ENCODE peak calls at places on chromosomes 11 and 22, in six cellular contexts. E is HCT116, X is PC-3, H is HepG2, S is mammary epithelial cell, O is IMR-90. T is an unnamed sample. For H4K20me1, the result is how much of the 10 kb centered on the place peaks cover.

GRCh38 chr11:119518746-119519382 is 95.9 kb upstream of the THY1 start:
- DNase-seq in E (no peak), X (peak), H (no peak), S (peak), O (peak), T (peak)

GRCh38 chr11:130162733-130163132 is 3.2 kb downstream of the ST14 start:
- DNase-seq in E (no peak), X (no peak), H (no peak), S (peak), O (no peak), T (no peak)

GRCh38 chr11:3218483-3219280 is at the start of gene MRGPRG:
- DNase-seq in E (no peak), X (no peak), H (no peak), S (no peak), O (no peak), T (no peak)

GRCh38 chr11:105227363-105227762 is 87.8 kb upstream of the CARD18 start:
- DNase-seq in E (no peak), X (no peak), H (no peak), S (no peak), O (no peak), T (no peak)

GRCh38 chr11:48087974-48088681 is 107.8 kb downstream of the PTPRJ start:
- DNase-seq in E (no peak), X (no peak), H (peak), S (no peak), O (no peak), T (no peak)

GRCh38 chr11:116835042-116835772 is 2.2 kb downstream of the APOA1 start:
- DNase-seq in E (no peak), X (no peak), H (no peak), S (no peak), O (no peak), T (no peak)

GRCh38 chr11:94853836-94854235 is 85.7 kb downstream of the AMOTL1 start:
- DNase-seq in E (no peak), X (no peak), H (no peak), S (no peak), O (no peak), T (no peak)

GRCh38 chr11:81907996-81908395 is 825.7 kb downstream of the FAM181B start:
- DNase-seq in E (no peak), X (no peak), H (no peak), S (no peak), O (no peak), T (no peak)

GRCh38 chr22:43749473-43749872 is 62.6 kb downstream of the EFCAB6 start:
- DNase-seq in E (no peak), X (no peak), H (no peak), S (no peak), O (no peak), T (no peak)

GRCh38 chr11:62217191-62217748 is 8.8 kb downstream of the SCGB2A1 start:
- DNase-seq in E (no peak), X (peak), H (peak), S (no peak), O (no peak), T (no peak)

GRCh38 chr11:10005955-10006525 is 288.0 kb downstream of the SBF2 start:
- DNase-seq in E (no peak), X (no peak), H (no peak), S (no peak), O (no peak), T (no peak)

GRCh38 chr22:48607901-48608650 is 1219.6 kb downstream of the BRD1 start:
- DNase-seq in E (no peak), X (no peak), H (no peak), S (no peak), O (no peak), T (no peak)

GRCh38 chr11:54558407-54558806 is 45.4 kb downstream of the OR4C46 start:
- DNase-seq in E (no peak), X (no peak), H (no peak), S (no peak), O (no peak), T (no peak)

GRCh38 chr11:96186806-96187205 is 156.2 kb downstream of the MAML2 start:
- DNase-seq in E (no peak), X (peak), H (no peak), S (peak), O (no peak), T (peak)

GRCh38 chr11:117649656-117650055 is 147.4 kb downstream of the DSCAML1 start:
- DNase-seq in E (no peak), X (no peak), H (no peak), S (no peak), O (no peak), T (no peak)

GRCh38 chr11:976431-977160 is 50.9 kb downstream of the AP2A2 start:
- DNase-seq in E (no peak), X (no peak), H (no peak), S (peak), O (no peak), T (no peak)

GRCh38 chr22:30830907-30831306 is 136.2 kb downstream of the OSBP2 start:
- DNase-seq in E (peak), X (peak), H (no peak), S (peak), O (peak), T (peak)

GRCh38 chr11:44952500-44953260 is 2.0 kb upstream of the TP53I11 start:
- DNase-seq in E (no peak), X (no peak), H (no peak), S (no peak), O (no peak), T (no peak)

GRCh38 chr11:11263238-11264030 is 89.6 kb downstream of the CSNK2A3 start:
- DNase-seq in E (no peak), X (peak), H (no peak), S (peak), O (peak), T (no peak)

GRCh38 chr11:61639816-61640443 is 40.3 kb upstream of the DAGLA start:
- DNase-seq in E (no peak), X (peak), H (no peak), S (peak), O (peak), T (no peak)

GRCh38 chr11:28268925-28269324 is 160.7 kb downstream of the METTL15 start:
- DNase-seq in E (no peak), X (no peak), H (no peak), S (no peak), O (no peak), T (no peak)

GRCh38 chr11:109864834-109865557 is 228.2 kb upstream of the ZC3H12C start:
- DNase-seq in E (no peak), X (no peak), H (no peak), S (peak), O (peak), T (no peak)

GRCh38 chr11:117300773-117301172 is 9.6 kb downstream of the BACE1-AS start:
- DNase-seq in E (no peak), X (no peak), H (no peak), S (no peak), O (no peak), T (no peak)

GRCh38 chr11:46144741-46145140 is 23.5 kb upstream of the PHF21A start:
- DNase-seq in E (no peak), X (no peak), H (no peak), S (no peak), O (no peak), T (no peak)

GRCh38 chr11:36222755-36223635 is 66.2 kb downstream of the COMMD9 start:
- DNase-seq in E (no peak), X (no peak), H (no peak), S (no peak), O (peak), T (no peak)

GRCh38 chr11:118929496-118930151 is 3.9 kb upstream of the BCL9L start:
- DNase-seq in E (peak), X (peak), H (peak), S (peak), O (peak), T (peak)

GRCh38 chr11:109641549-109641948 is 219.6 kb downstream of the C11orf87 start:
- DNase-seq in E (no peak), X (peak), H (peak), S (peak), O (peak), T (no peak)

GRCh38 chr11:1781593-1781975 is 17.9 kb upstream of the CTSD start:
- DNase-seq in E (no peak), X (no peak), H (no peak), S (no peak), O (no peak), T (no peak)

GRCh38 chr11:80424012-80424695 is 983.3 kb upstream of the TENM4 start:
- DNase-seq in E (no peak), X (no peak), H (no peak), S (no peak), O (no peak), T (no peak)

GRCh38 chr11:123062892-123063395 is 1.0 kb upstream of the HSPA8 start:
- DNase-seq in E (no peak), X (peak), H (no peak), S (no peak), O (peak), T (no peak)

GRCh38 chr11:131666006-131666405 is 295.6 kb downstream of the NTM start:
- DNase-seq in E (no peak), X (no peak), H (no peak), S (no peak), O (no peak), T (no peak)

GRCh38 chr11:19598456-19598855 is 114.2 kb upstream of the NAV2 start:
- DNase-seq in E (no peak), X (no peak), H (no peak), S (no peak), O (no peak), T (no peak)

GRCh38 chr11:65036931-65037330 is 4.1 kb upstream of the SAC3D1 start:
- DNase-seq in E (no peak), X (peak), H (no peak), S (no peak), O (no peak), T (no peak)

GRCh38 chr22:36922752-36923457 is 9.5 kb downstream of the CSF2RB start:
- DNase-seq in E (no peak), X (no peak), H (no peak), S (no peak), O (no peak), T (no peak)

GRCh38 chr22:36922097-36922608 is 8.7 kb downstream of the CSF2RB start:
- DNase-seq in E (no peak), X (no peak), H (no peak), S (no peak), O (no peak), T (no peak)

GRCh38 chr22:36923458-36923784 is 10.0 kb downstream of the CSF2RB start:
- DNase-seq in E (no peak), X (no peak), H (no peak), S (no peak), O (no peak), T (no peak)

GRCh38 chr22:36925388-36926290 is 12.2 kb downstream of the CSF2RB start:
- DNase-seq in E (no peak), X (peak), H (no peak), S (no peak), O (peak), T (peak)

DNA sequence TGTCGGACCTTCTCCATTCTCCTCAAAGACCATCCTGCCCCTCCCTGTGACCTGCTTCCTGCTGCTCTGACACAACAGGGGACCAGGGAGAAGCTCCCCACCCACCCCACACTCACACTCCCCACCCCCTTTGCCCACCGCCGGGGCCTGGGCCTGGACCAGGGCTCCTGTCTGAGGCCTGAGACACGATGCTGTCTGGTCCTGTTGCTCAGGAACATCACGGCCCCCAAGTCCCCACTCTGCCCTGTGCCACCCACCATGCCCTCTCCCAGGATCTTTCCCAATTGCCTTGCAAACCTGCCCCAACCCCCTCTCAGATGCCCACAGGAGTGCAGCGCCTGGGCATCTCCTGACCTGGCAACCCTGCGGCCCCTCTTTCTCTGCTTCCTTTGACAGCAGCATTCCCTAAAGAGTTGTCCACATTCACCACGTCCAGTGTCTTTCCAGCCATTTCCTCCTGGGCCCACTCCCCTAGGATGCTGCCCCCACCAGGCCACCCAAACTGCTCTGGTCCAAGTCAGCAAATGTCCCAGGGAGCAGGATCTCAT is 10.8 kb downstream of the CSF2RB start:
- DNase-seq in E (no peak), X (no peak), H (no peak), S (no peak), O (no peak), T (no peak)
- H4K20me1 ChIP-seq in E (under half), X (under half), H (under half), S (under half), O (under half), T (under half)

GRCh38 chr22:45709004-45709739 is 37.5 kb downstream of the ATXN10 start:
- DNase-seq in E (no peak), X (peak), H (peak), S (peak), O (peak), T (no peak)

GRCh38 chr22:45703758-45704157 is 32.1 kb downstream of the ATXN10 start:
- DNase-seq in E (no peak), X (no peak), H (no peak), S (peak), O (no peak), T (no peak)

GRCh38 chr22:45707605-45708004 is 36.0 kb downstream of the ATXN10 start:
- DNase-seq in E (no peak), X (no peak), H (no peak), S (no peak), O (no peak), T (no peak)

GRCh38 chr22:45708145-45708544 is 36.5 kb downstream of the ATXN10 start:
- DNase-seq in E (no peak), X (no peak), H (no peak), S (no peak), O (no peak), T (no peak)

GRCh38 chr22:45704648-45705047 is 33.0 kb downstream of the ATXN10 start:
- DNase-seq in E (no peak), X (no peak), H (no peak), S (no peak), O (no peak), T (no peak)
- H2AFZ ChIP-seq in E (no peak), X (no peak), H (no peak), S (no peak), O (no peak), T (no peak)

DNA sequence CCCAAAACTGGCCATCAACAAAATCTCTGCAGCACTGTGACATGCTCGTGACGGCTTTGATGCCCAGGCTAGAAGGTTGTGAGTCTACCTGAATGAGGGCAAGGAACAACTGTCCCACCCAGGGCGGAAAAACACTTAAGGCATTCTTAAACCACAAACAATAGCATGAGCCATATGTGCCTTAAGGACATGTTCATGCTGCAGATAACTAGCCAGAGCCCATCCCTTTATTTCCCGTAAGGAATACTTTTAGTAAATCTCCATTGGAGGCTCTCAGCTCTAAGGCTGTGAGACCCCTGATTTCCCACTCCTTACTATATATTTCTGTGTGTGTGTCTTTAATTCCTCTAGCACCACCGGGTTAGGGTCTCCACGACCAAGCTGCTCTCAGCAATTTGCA is 3.4 kb downstream of the CHORDC1 start:
- DNase-seq in E (no peak), X (no peak), H (no peak), S (no peak), O (no peak), T (no peak)
- H4K20me1 ChIP-seq in E (under half), X (under half), H (under half), S (under half), O (under half), T (half or more)

GRCh38 chr22:33598821-33599220 is 321.5 kb downstream of the LARGE1 start:
- DNase-seq in E (no peak), X (no peak), H (no peak), S (no peak), O (no peak), T (no peak)

GRCh38 chr22:33589297-33589696 is 331.0 kb downstream of the LARGE1 start:
- DNase-seq in E (no peak), X (no peak), H (no peak), S (no peak), O (no peak), T (no peak)

GRCh38 chr22:33591946-33592345 is 328.3 kb downstream of the LARGE1 start:
- DNase-seq in E (no peak), X (no peak), H (no peak), S (no peak), O (no peak), T (no peak)

GRCh38 chr22:33597274-33597985 is 322.8 kb downstream of the LARGE1 start:
- DNase-seq in E (no peak), X (no peak), H (no peak), S (peak), O (no peak), T (no peak)

DNA sequence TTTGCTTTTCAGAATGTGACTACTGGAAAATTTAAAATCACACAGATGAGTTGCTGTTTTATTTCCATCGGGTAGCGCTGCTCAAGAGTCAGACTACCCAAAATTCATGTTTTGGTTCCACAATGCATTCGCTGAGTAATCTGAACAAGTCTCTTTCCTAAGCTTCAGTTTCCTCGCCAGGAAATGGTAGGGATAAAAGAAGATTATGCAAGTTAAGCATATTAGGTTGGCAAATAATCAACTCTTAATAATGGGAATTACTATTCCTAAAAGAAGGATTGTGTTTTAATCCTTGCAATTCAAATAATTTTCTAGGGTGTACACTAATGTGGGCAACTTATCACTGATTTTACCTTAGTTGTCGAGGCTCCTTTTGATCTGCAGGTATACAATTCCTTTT is 326.5 kb downstream of the LARGE1 start:
- DNase-seq in E (no peak), X (no peak), H (no peak), S (no peak), O (no peak), T (no peak)
- H2AFZ ChIP-seq in E (no peak), X (no peak), H (no peak), S (no peak), O (no peak), T (no peak)

DNA sequence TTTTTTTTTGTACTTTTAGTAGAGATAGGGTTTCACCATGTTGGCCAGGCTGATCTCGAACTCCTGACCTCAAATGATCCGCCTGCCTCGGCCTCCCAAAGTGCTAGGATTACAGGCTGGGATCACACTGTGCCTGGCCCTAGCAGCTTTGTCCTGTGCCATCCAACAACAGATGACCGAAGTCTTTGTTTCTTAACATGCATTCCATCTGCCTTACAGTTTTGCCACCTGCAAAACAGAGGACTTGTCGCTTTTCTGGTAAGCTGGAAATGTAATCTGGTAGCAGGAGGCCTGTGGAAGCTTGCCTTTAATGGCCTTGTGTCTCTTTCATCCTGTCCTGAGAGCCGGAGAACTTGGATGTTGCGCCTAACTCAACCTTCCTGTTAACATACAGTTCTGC is 58.7 kb upstream of the PPP6R3 start:
- DNase-seq in E (no peak), X (no peak), H (no peak), S (no peak), O (no peak), T (no peak)
- H4K20me1 ChIP-seq in E (under half), X (under half), H (under half), S (under half), O (under half), T (under half)

GRCh38 chr11:70243912-70244652 is 26.4 kb upstream of the PPFIA1 start:
- DNase-seq in E (no peak), X (peak), H (no peak), S (peak), O (no peak), T (peak)
- H2AFZ ChIP-seq in E (no peak), X (no peak), H (no peak), S (no peak), O (no peak), T (peak)

DNA sequence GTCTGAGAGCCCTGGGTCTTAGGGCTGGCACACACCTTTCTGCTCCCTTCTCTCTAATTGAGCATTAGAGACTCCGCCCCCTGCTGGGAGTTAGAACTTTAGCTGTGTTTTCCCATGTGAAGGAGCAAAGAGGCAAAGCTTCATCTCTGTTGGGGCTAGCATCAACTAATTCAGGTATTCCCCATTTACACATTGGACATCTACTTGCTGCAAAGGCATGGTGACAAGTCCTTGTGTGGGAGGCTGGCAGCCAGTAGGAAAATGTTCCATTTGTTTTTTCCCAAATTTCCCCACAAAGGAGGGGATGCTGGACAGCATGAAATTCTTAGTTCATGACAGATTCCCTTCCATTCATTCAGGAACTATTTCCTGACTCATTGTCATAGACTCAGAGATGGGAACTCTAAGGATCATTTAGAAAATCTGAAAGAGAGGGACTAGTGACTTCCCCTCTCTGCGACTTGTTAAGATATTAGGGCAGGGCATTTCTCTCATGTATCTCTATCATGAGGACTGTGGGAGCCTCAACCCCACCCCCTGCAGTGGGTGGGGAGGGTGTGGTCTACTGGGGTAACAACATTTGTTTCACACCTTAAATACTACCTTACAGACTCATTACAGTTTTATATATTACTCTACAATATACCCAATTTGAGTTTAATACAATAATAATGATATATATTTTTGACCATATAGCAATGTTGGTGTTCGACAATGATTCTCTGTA is 3.7 kb downstream of the CD44 start:
- DNase-seq in E (no peak), X (peak), H (peak), S (peak), O (peak), T (peak)
- H4K20me1 ChIP-seq in E (under half), X (half or more), H (under half), S (under half), O (half or more), T (under half)

DNA sequence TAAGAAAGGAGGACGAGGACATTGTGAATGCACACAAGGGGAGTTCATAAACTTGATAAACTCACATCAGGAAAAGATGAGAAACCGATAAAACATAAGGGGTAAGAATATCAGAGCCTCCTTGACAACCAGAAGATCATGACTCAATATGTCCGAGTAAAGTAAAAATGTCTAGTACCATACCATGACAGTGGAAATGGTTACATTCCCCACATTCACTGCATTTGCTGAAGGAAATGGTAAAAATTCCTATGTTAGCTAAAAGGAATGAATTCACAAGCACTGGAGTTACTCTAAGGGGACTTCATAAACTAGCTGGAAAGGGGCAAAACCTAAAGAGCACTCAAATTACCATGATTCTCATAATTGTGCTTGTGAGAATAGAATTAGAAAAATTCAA is 58.8 kb upstream of the SLC5A12 start:
- DNase-seq in E (no peak), X (no peak), H (no peak), S (no peak), O (peak), T (no peak)
- H2AFZ ChIP-seq in E (no peak), X (no peak), H (no peak), S (no peak), O (no peak), T (no peak)

T was measured in PC-9.